ENCODE peak calls at places on chromosomes 12 and 14, in seven cellular contexts. One of them, this sample, is unnamed.

GRCh38 chr12:47970843-47971242 is 7.4 kb downstream of the TMEM106C start:
- DNase-seq in OCI-LY7: no peak
- DNase-seq in neural progenitor cell: no peak
- DNase-seq in GM23338: peak
- DNase-seq in HCT116: no peak
- DNase-seq in GM23248: no peak
- DNase-seq in SK-N-SH: no peak
- DNase-seq in this sample: no peak

GRCh38 chr12:123591702-123592481 is 7.5 kb downstream of the TMED2 start:
- DNase-seq in neural progenitor cell: no peak
- DNase-seq in OCI-LY7: no peak
- DNase-seq in HCT116: no peak
- DNase-seq in SK-N-SH: no peak
- DNase-seq in GM23338: no peak
- DNase-seq in GM23248: peak
- DNase-seq in this sample: no peak

GRCh38 chr12:14723763-14724162 is 27.4 kb upstream of the GUCY2C start:
- DNase-seq in GM23338: peak
- DNase-seq in SK-N-SH: peak
- DNase-seq in GM23248: peak
- DNase-seq in neural progenitor cell: peak
- DNase-seq in OCI-LY7: peak
- DNase-seq in HCT116: peak
- DNase-seq in this sample: peak

GRCh38 chr12:106074706-106075392 is 63.9 kb downstream of the NUAK1 start:
- DNase-seq in OCI-LY7: no peak
- DNase-seq in neural progenitor cell: peak
- DNase-seq in HCT116: no peak
- DNase-seq in GM23248: no peak
- DNase-seq in GM23338: no peak
- DNase-seq in SK-N-SH: peak
- DNase-seq in this sample: no peak

GRCh38 chr14:76768201-76768656 is 7.0 kb downstream of the VASH1 start:
- DNase-seq in HCT116: no peak
- DNase-seq in GM23338: peak
- DNase-seq in SK-N-SH: peak
- DNase-seq in GM23248: no peak
- DNase-seq in OCI-LY7: peak
- DNase-seq in neural progenitor cell: peak
- DNase-seq in this sample: no peak

GRCh38 chr12:116601524-116601923 is 42.3 kb downstream of the MAP1LC3B2 start:
- DNase-seq in OCI-LY7: no peak
- DNase-seq in GM23248: peak
- DNase-seq in HCT116: no peak
- DNase-seq in GM23338: no peak
- DNase-seq in neural progenitor cell: no peak
- DNase-seq in SK-N-SH: no peak
- DNase-seq in this sample: peak

GRCh38 chr12:43637116-43637515 is 85.1 kb upstream of the ADAMTS20 start:
- DNase-seq in OCI-LY7: no peak
- DNase-seq in neural progenitor cell: no peak
- DNase-seq in GM23248: no peak
- DNase-seq in HCT116: no peak
- DNase-seq in GM23338: no peak
- DNase-seq in SK-N-SH: no peak
- DNase-seq in this sample: no peak

GRCh38 chr12:42483534-42483857 is 106.0 kb downstream of the PRICKLE1 start:
- DNase-seq in HCT116: no peak
- DNase-seq in GM23248: peak
- DNase-seq in GM23338: no peak
- DNase-seq in SK-N-SH: peak
- DNase-seq in neural progenitor cell: no peak
- DNase-seq in OCI-LY7: no peak
- DNase-seq in this sample: peak

GRCh38 chr14:50003213-50004021 is 110.5 kb downstream of the ARF6 start:
- DNase-seq in neural progenitor cell: peak
- DNase-seq in GM23338: peak
- DNase-seq in SK-N-SH: peak
- DNase-seq in OCI-LY7: peak
- DNase-seq in GM23248: peak
- DNase-seq in HCT116: peak
- DNase-seq in this sample: peak

GRCh38 chr14:89849931-89850330 is 104.6 kb downstream of the EFCAB11 start:
- DNase-seq in GM23248: peak
- DNase-seq in SK-N-SH: no peak
- DNase-seq in HCT116: no peak
- DNase-seq in neural progenitor cell: no peak
- DNase-seq in GM23338: no peak
- DNase-seq in OCI-LY7: no peak
- DNase-seq in this sample: no peak

GRCh38 chr12:19826988-19827550 is 387.8 kb downstream of the AEBP2 start:
- DNase-seq in SK-N-SH: no peak
- DNase-seq in OCI-LY7: no peak
- DNase-seq in HCT116: no peak
- DNase-seq in GM23248: peak
- DNase-seq in GM23338: no peak
- DNase-seq in neural progenitor cell: no peak
- DNase-seq in this sample: peak

GRCh38 chr14:59358105-59358504 is 107.1 kb downstream of the GPR135 start:
- DNase-seq in OCI-LY7: no peak
- DNase-seq in HCT116: peak
- DNase-seq in SK-N-SH: peak
- DNase-seq in neural progenitor cell: peak
- DNase-seq in GM23248: peak
- DNase-seq in GM23338: peak
- DNase-seq in this sample: peak

GRCh38 chr12:63208956-63209355 is 58.0 kb upstream of the AVPR1A start:
- DNase-seq in GM23338: no peak
- DNase-seq in OCI-LY7: no peak
- DNase-seq in SK-N-SH: no peak
- DNase-seq in GM23248: no peak
- DNase-seq in neural progenitor cell: no peak
- DNase-seq in HCT116: no peak
- DNase-seq in this sample: no peak

GRCh38 chr14:68426661-68427549 is 366.0 kb downstream of the ZFP36L1 start:
- DNase-seq in SK-N-SH: no peak
- DNase-seq in HCT116: no peak
- DNase-seq in neural progenitor cell: no peak
- DNase-seq in OCI-LY7: no peak
- DNase-seq in GM23248: no peak
- DNase-seq in GM23338: no peak
- DNase-seq in this sample: peak

GRCh38 chr12:122874081-122874480 is 21.8 kb downstream of the VPS37B start:
- DNase-seq in HCT116: no peak
- DNase-seq in GM23248: no peak
- DNase-seq in SK-N-SH: no peak
- DNase-seq in neural progenitor cell: peak
- DNase-seq in GM23338: peak
- DNase-seq in OCI-LY7: no peak
- DNase-seq in this sample: no peak

GRCh38 chr12:94644622-94645021 is 5.7 kb downstream of the TMCC3 start:
- DNase-seq in GM23338: no peak
- DNase-seq in SK-N-SH: no peak
- DNase-seq in GM23248: peak
- DNase-seq in OCI-LY7: no peak
- DNase-seq in neural progenitor cell: no peak
- DNase-seq in HCT116: no peak
- DNase-seq in this sample: peak

GRCh38 chr12:94649349-94650142 is 811 bp downstream of the TMCC3 start:
- DNase-seq in SK-N-SH: peak
- DNase-seq in neural progenitor cell: peak
- DNase-seq in OCI-LY7: no peak
- DNase-seq in GM23248: peak
- DNase-seq in HCT116: no peak
- DNase-seq in GM23338: peak
- DNase-seq in this sample: peak

GRCh38 chr12:94650143-94651056 is at the start of gene TMCC3:
- DNase-seq in neural progenitor cell: peak
- DNase-seq in SK-N-SH: peak
- DNase-seq in HCT116: no peak
- DNase-seq in GM23248: peak
- DNase-seq in GM23338: peak
- DNase-seq in OCI-LY7: no peak
- DNase-seq in this sample: peak

GRCh38 chr12:94644141-94644575 is 6.2 kb downstream of the TMCC3 start:
- DNase-seq in HCT116: no peak
- DNase-seq in OCI-LY7: peak
- DNase-seq in SK-N-SH: no peak
- DNase-seq in neural progenitor cell: no peak
- DNase-seq in GM23338: no peak
- DNase-seq in GM23248: peak
- DNase-seq in this sample: peak

GRCh38 chr12:94648578-94648977 is 1.8 kb downstream of the TMCC3 start:
- DNase-seq in neural progenitor cell: no peak
- DNase-seq in HCT116: no peak
- DNase-seq in SK-N-SH: no peak
- DNase-seq in GM23248: peak
- DNase-seq in OCI-LY7: no peak
- DNase-seq in GM23338: no peak
- DNase-seq in this sample: peak
- H3K4me2 ChIP-seq in neural progenitor cell: peak
- H3K4me2 ChIP-seq in HCT116: peak
- H3K4me2 ChIP-seq in SK-N-SH: no peak
- H3K4me2 ChIP-seq in GM23248: no peak
- H3K4me2 ChIP-seq in OCI-LY7: no peak
- H3K4me2 ChIP-seq in GM23338: peak
- H3K4me2 ChIP-seq in this sample: peak

GRCh38 chr14:106039400-106039799 is 513.0 kb downstream of the TMEM121 start:
- DNase-seq in HCT116: peak
- DNase-seq in GM23248: no peak
- DNase-seq in GM23338: peak
- DNase-seq in neural progenitor cell: no peak
- DNase-seq in OCI-LY7: no peak
- DNase-seq in SK-N-SH: peak
- DNase-seq in this sample: peak

GRCh38 chr14:106044515-106044914 is 518.1 kb downstream of the TMEM121 start:
- DNase-seq in GM23338: no peak
- DNase-seq in OCI-LY7: no peak
- DNase-seq in HCT116: no peak
- DNase-seq in neural progenitor cell: no peak
- DNase-seq in GM23248: no peak
- DNase-seq in SK-N-SH: no peak
- DNase-seq in this sample: no peak

GRCh38 chr14:106044949-106045596 is 518.7 kb downstream of the TMEM121 start:
- DNase-seq in GM23338: peak
- DNase-seq in neural progenitor cell: no peak
- DNase-seq in GM23248: peak
- DNase-seq in HCT116: peak
- DNase-seq in OCI-LY7: no peak
- DNase-seq in SK-N-SH: peak
- DNase-seq in this sample: no peak
- TF ChIP-seq EZH2phosphoT487 in GM23338: no peak
- TF ChIP-seq EZH2phosphoT487 in neural progenitor cell: no peak
- TF ChIP-seq EZH2phosphoT487 in GM23248: no peak
- TF ChIP-seq EZH2phosphoT487 in HCT116: no peak
- TF ChIP-seq EZH2phosphoT487 in OCI-LY7: no peak
- TF ChIP-seq EZH2phosphoT487 in SK-N-SH: no peak
- TF ChIP-seq EZH2phosphoT487 in this sample: no peak

GRCh38 chr12:108338915-108339657 is at the start of gene CMKLR1:
- DNase-seq in GM23248: peak
- DNase-seq in neural progenitor cell: peak
- DNase-seq in GM23338: peak
- DNase-seq in HCT116: no peak
- DNase-seq in SK-N-SH: peak
- DNase-seq in OCI-LY7: no peak
- DNase-seq in this sample: no peak
- H3K27ac ChIP-seq in GM23248: no peak
- H3K27ac ChIP-seq in neural progenitor cell: no peak
- H3K27ac ChIP-seq in GM23338: no peak
- H3K27ac ChIP-seq in HCT116: no peak
- H3K27ac ChIP-seq in SK-N-SH: peak
- H3K27ac ChIP-seq in OCI-LY7: no peak
- H3K27ac ChIP-seq in this sample: no peak

GRCh38 chr12:6820171-6820570 is 1.4 kb upstream of the GPR162 start:
- DNase-seq in SK-N-SH: no peak
- DNase-seq in GM23338: no peak
- DNase-seq in OCI-LY7: no peak
- DNase-seq in neural progenitor cell: peak
- DNase-seq in GM23248: no peak
- DNase-seq in HCT116: no peak
- DNase-seq in this sample: no peak
- H3K4me2 ChIP-seq in SK-N-SH: peak
- H3K4me2 ChIP-seq in GM23338: peak
- H3K4me2 ChIP-seq in OCI-LY7: no peak
- H3K4me2 ChIP-seq in neural progenitor cell: peak
- H3K4me2 ChIP-seq in GM23248: no peak
- H3K4me2 ChIP-seq in HCT116: no peak
- H3K4me2 ChIP-seq in this sample: no peak

GRCh38 chr14:69518341-69519101 is 34.0 kb downstream of the PLEKHD1 start:
- DNase-seq in OCI-LY7: no peak
- DNase-seq in GM23248: no peak
- DNase-seq in SK-N-SH: no peak
- DNase-seq in neural progenitor cell: peak
- DNase-seq in HCT116: no peak
- DNase-seq in GM23338: no peak
- DNase-seq in this sample: no peak

GRCh38 chr14:69519701-69520100 is 35.2 kb downstream of the PLEKHD1 start:
- DNase-seq in OCI-LY7: no peak
- DNase-seq in HCT116: no peak
- DNase-seq in GM23338: peak
- DNase-seq in neural progenitor cell: no peak
- DNase-seq in GM23248: no peak
- DNase-seq in SK-N-SH: no peak
- DNase-seq in this sample: no peak

GRCh38 chr14:69522026-69522425 is 37.5 kb downstream of the PLEKHD1 start:
- DNase-seq in neural progenitor cell: no peak
- DNase-seq in OCI-LY7: no peak
- DNase-seq in GM23248: no peak
- DNase-seq in HCT116: no peak
- DNase-seq in GM23338: no peak
- DNase-seq in SK-N-SH: no peak
- DNase-seq in this sample: no peak

GRCh38 chr14:69519253-69519661 is 34.7 kb downstream of the PLEKHD1 start:
- DNase-seq in SK-N-SH: no peak
- DNase-seq in HCT116: no peak
- DNase-seq in neural progenitor cell: no peak
- DNase-seq in GM23248: no peak
- DNase-seq in OCI-LY7: no peak
- DNase-seq in GM23338: no peak
- DNase-seq in this sample: peak
- TF ChIP-seq EZH2phosphoT487 in SK-N-SH: no peak
- TF ChIP-seq EZH2phosphoT487 in HCT116: no peak
- TF ChIP-seq EZH2phosphoT487 in neural progenitor cell: no peak
- TF ChIP-seq EZH2phosphoT487 in GM23248: no peak
- TF ChIP-seq EZH2phosphoT487 in OCI-LY7: no peak
- TF ChIP-seq EZH2phosphoT487 in GM23338: no peak
- TF ChIP-seq EZH2phosphoT487 in this sample: no peak

GRCh38 chr14:73426877-73427276 is 31.5 kb downstream of the NUMB start:
- DNase-seq in HCT116: no peak
- DNase-seq in SK-N-SH: no peak
- DNase-seq in GM23248: peak
- DNase-seq in OCI-LY7: no peak
- DNase-seq in neural progenitor cell: no peak
- DNase-seq in GM23338: no peak
- DNase-seq in this sample: no peak
- H3K27ac ChIP-seq in HCT116: no peak
- H3K27ac ChIP-seq in SK-N-SH: no peak
- H3K27ac ChIP-seq in GM23248: peak
- H3K27ac ChIP-seq in OCI-LY7: no peak
- H3K27ac ChIP-seq in neural progenitor cell: no peak
- H3K27ac ChIP-seq in GM23338: peak
- H3K27ac ChIP-seq in this sample: no peak

GRCh38 chr14:71588576-71589215 is 343.5 kb upstream of the RGS6 start:
- DNase-seq in HCT116: no peak
- DNase-seq in GM23338: no peak
- DNase-seq in SK-N-SH: no peak
- DNase-seq in OCI-LY7: no peak
- DNase-seq in neural progenitor cell: no peak
- DNase-seq in GM23248: no peak
- DNase-seq in this sample: no peak
- H3K4me2 ChIP-seq in HCT116: no peak
- H3K4me2 ChIP-seq in GM23338: no peak
- H3K4me2 ChIP-seq in SK-N-SH: peak
- H3K4me2 ChIP-seq in OCI-LY7: no peak
- H3K4me2 ChIP-seq in neural progenitor cell: no peak
- H3K4me2 ChIP-seq in GM23248: peak
- H3K4me2 ChIP-seq in this sample: no peak